ENCODE peak calls at places on chromosomes 1 and 21, in nine cellular contexts. One of them, this sample, is unnamed.

GRCh38 chr21:42109473-42109872 is 38.4 kb downstream of the UMODL1 start:
- DNase-seq in stimulated activated CD8-positive, alpha-beta memory T cell treated with anti-CD3 and anti-CD28 coated beads, Interleukin-7, amount 100 ng/mL, for 1 hour: no peak
- DNase-seq in natural killer cell: no peak
- DNase-seq in cerebellum: no peak
- DNase-seq in breast epithelium: no peak
- DNase-seq in M059J: no peak
- DNase-seq in T-helper 2 cell: no peak
- DNase-seq in anterior cingulate cortex: no peak
- DNase-seq in HEK293T: no peak
- DNase-seq in this sample: no peak

GRCh38 chr1:41383094-41383852 is 22.0 kb downstream of the FOXO6 start:
- DNase-seq in stimulated activated CD8-positive, alpha-beta memory T cell treated with anti-CD3 and anti-CD28 coated beads, Interleukin-7, amount 100 ng/mL, for 1 hour: no peak
- DNase-seq in natural killer cell: no peak
- DNase-seq in cerebellum: no peak
- DNase-seq in breast epithelium: no peak
- DNase-seq in M059J: no peak
- DNase-seq in T-helper 2 cell: peak; percentile 44
- DNase-seq in anterior cingulate cortex: no peak
- DNase-seq in HEK293T: no peak
- DNase-seq in this sample: no peak

GRCh38 chr21:31837613-31838390 is 35.0 kb upstream of the HUNK start:
- DNase-seq in stimulated activated CD8-positive, alpha-beta memory T cell treated with anti-CD3 and anti-CD28 coated beads, Interleukin-7, amount 100 ng/mL, for 1 hour: no peak
- DNase-seq in natural killer cell: no peak
- DNase-seq in cerebellum: no peak
- DNase-seq in breast epithelium: no peak
- DNase-seq in M059J: no peak
- DNase-seq in T-helper 2 cell: no peak
- DNase-seq in anterior cingulate cortex: no peak
- DNase-seq in HEK293T: no peak
- DNase-seq in this sample: no peak

GRCh38 chr21:45886610-45887026 is 95.0 kb upstream of the COL6A1 start:
- DNase-seq in stimulated activated CD8-positive, alpha-beta memory T cell treated with anti-CD3 and anti-CD28 coated beads, Interleukin-7, amount 100 ng/mL, for 1 hour: no peak
- DNase-seq in natural killer cell: no peak
- DNase-seq in cerebellum: no peak
- DNase-seq in breast epithelium: no peak
- DNase-seq in M059J: no peak
- DNase-seq in T-helper 2 cell: no peak
- DNase-seq in anterior cingulate cortex: no peak
- DNase-seq in HEK293T: no peak
- DNase-seq in this sample: peak; percentile 39

GRCh38 chr1:199168895-199169294 is 530.1 kb downstream of the PTPRC start:
- DNase-seq in stimulated activated CD8-positive, alpha-beta memory T cell treated with anti-CD3 and anti-CD28 coated beads, Interleukin-7, amount 100 ng/mL, for 1 hour: no peak
- DNase-seq in natural killer cell: no peak
- DNase-seq in cerebellum: no peak
- DNase-seq in breast epithelium: no peak
- DNase-seq in M059J: no peak
- DNase-seq in T-helper 2 cell: peak; percentile 51
- DNase-seq in anterior cingulate cortex: no peak
- DNase-seq in HEK293T: no peak
- DNase-seq in this sample: no peak

GRCh38 chr1:93306920-93307319 is 38.8 kb upstream of the DR1 start:
- DNase-seq in stimulated activated CD8-positive, alpha-beta memory T cell treated with anti-CD3 and anti-CD28 coated beads, Interleukin-7, amount 100 ng/mL, for 1 hour: no peak
- DNase-seq in natural killer cell: no peak
- DNase-seq in cerebellum: no peak
- DNase-seq in breast epithelium: no peak
- DNase-seq in M059J: no peak
- DNase-seq in T-helper 2 cell: no peak
- DNase-seq in anterior cingulate cortex: no peak
- DNase-seq in HEK293T: no peak
- DNase-seq in this sample: no peak

GRCh38 chr1:219179293-219179692 is 5.6 kb downstream of the LYPLAL1 start:
- DNase-seq in stimulated activated CD8-positive, alpha-beta memory T cell treated with anti-CD3 and anti-CD28 coated beads, Interleukin-7, amount 100 ng/mL, for 1 hour: no peak
- DNase-seq in natural killer cell: no peak
- DNase-seq in cerebellum: no peak
- DNase-seq in breast epithelium: no peak
- DNase-seq in M059J: no peak
- DNase-seq in T-helper 2 cell: no peak
- DNase-seq in anterior cingulate cortex: no peak
- DNase-seq in HEK293T: no peak
- DNase-seq in this sample: no peak

GRCh38 chr1:83090195-83090594 is 908.7 kb downstream of the TTLL7 start:
- DNase-seq in stimulated activated CD8-positive, alpha-beta memory T cell treated with anti-CD3 and anti-CD28 coated beads, Interleukin-7, amount 100 ng/mL, for 1 hour: no peak
- DNase-seq in natural killer cell: no peak
- DNase-seq in cerebellum: no peak
- DNase-seq in breast epithelium: no peak
- DNase-seq in M059J: peak; percentile 28
- DNase-seq in T-helper 2 cell: no peak
- DNase-seq in anterior cingulate cortex: no peak
- DNase-seq in HEK293T: no peak
- DNase-seq in this sample: no peak

GRCh38 chr1:111471012-111471411 is 2.8 kb upstream of the C1orf162 start:
- DNase-seq in stimulated activated CD8-positive, alpha-beta memory T cell treated with anti-CD3 and anti-CD28 coated beads, Interleukin-7, amount 100 ng/mL, for 1 hour: peak; percentile 35
- DNase-seq in natural killer cell: peak; percentile 50
- DNase-seq in cerebellum: no peak
- DNase-seq in breast epithelium: no peak
- DNase-seq in M059J: no peak
- DNase-seq in T-helper 2 cell: peak; percentile 98
- DNase-seq in anterior cingulate cortex: no peak
- DNase-seq in HEK293T: no peak
- DNase-seq in this sample: peak; percentile 29

GRCh38 chr1:92587445-92587844 is 100.7 kb upstream of the GFI1 start:
- DNase-seq in stimulated activated CD8-positive, alpha-beta memory T cell treated with anti-CD3 and anti-CD28 coated beads, Interleukin-7, amount 100 ng/mL, for 1 hour: no peak
- DNase-seq in natural killer cell: no peak
- DNase-seq in cerebellum: no peak
- DNase-seq in breast epithelium: no peak
- DNase-seq in M059J: no peak
- DNase-seq in T-helper 2 cell: peak; percentile 49
- DNase-seq in anterior cingulate cortex: no peak
- DNase-seq in HEK293T: no peak
- DNase-seq in this sample: no peak

GRCh38 chr1:3173113-3173745 is 104.2 kb downstream of the PRDM16 start:
- DNase-seq in stimulated activated CD8-positive, alpha-beta memory T cell treated with anti-CD3 and anti-CD28 coated beads, Interleukin-7, amount 100 ng/mL, for 1 hour: no peak
- DNase-seq in natural killer cell: no peak
- DNase-seq in cerebellum: no peak
- DNase-seq in breast epithelium: no peak
- DNase-seq in M059J: no peak
- DNase-seq in T-helper 2 cell: no peak
- DNase-seq in anterior cingulate cortex: no peak
- DNase-seq in HEK293T: no peak
- DNase-seq in this sample: no peak

GRCh38 chr1:199422206-199422605 is 605.3 kb upstream of the NR5A2 start:
- DNase-seq in stimulated activated CD8-positive, alpha-beta memory T cell treated with anti-CD3 and anti-CD28 coated beads, Interleukin-7, amount 100 ng/mL, for 1 hour: no peak
- DNase-seq in natural killer cell: no peak
- DNase-seq in cerebellum: no peak
- DNase-seq in breast epithelium: no peak
- DNase-seq in M059J: peak; percentile 73
- DNase-seq in T-helper 2 cell: no peak
- DNase-seq in anterior cingulate cortex: no peak
- DNase-seq in HEK293T: peak; percentile 18
- DNase-seq in this sample: no peak

GRCh38 chr1:6010554-6010953 is 18.3 kb upstream of the NPHP4 start:
- DNase-seq in stimulated activated CD8-positive, alpha-beta memory T cell treated with anti-CD3 and anti-CD28 coated beads, Interleukin-7, amount 100 ng/mL, for 1 hour: no peak
- DNase-seq in natural killer cell: no peak
- DNase-seq in cerebellum: no peak
- DNase-seq in breast epithelium: no peak
- DNase-seq in M059J: no peak
- DNase-seq in T-helper 2 cell: no peak
- DNase-seq in anterior cingulate cortex: no peak
- DNase-seq in HEK293T: no peak
- DNase-seq in this sample: peak; percentile 4

GRCh38 chr21:42650441-42651421 is 2.7 kb upstream of the PDE9A start:
- DNase-seq in stimulated activated CD8-positive, alpha-beta memory T cell treated with anti-CD3 and anti-CD28 coated beads, Interleukin-7, amount 100 ng/mL, for 1 hour: no peak
- DNase-seq in natural killer cell: no peak
- DNase-seq in cerebellum: no peak
- DNase-seq in breast epithelium: no peak
- DNase-seq in M059J: no peak
- DNase-seq in T-helper 2 cell: no peak
- DNase-seq in anterior cingulate cortex: no peak
- DNase-seq in HEK293T: no peak
- DNase-seq in this sample: peak; percentile 6

GRCh38 chr1:93437976-93438605 is 9.8 kb upstream of the FNBP1L start:
- DNase-seq in stimulated activated CD8-positive, alpha-beta memory T cell treated with anti-CD3 and anti-CD28 coated beads, Interleukin-7, amount 100 ng/mL, for 1 hour: no peak
- DNase-seq in natural killer cell: no peak
- DNase-seq in cerebellum: peak; percentile 62
- DNase-seq in breast epithelium: no peak
- DNase-seq in M059J: peak; percentile 65
- DNase-seq in T-helper 2 cell: peak; percentile 56
- DNase-seq in anterior cingulate cortex: no peak
- DNase-seq in HEK293T: peak; percentile 56
- DNase-seq in this sample: no peak

GRCh38 chr1:161185282-161185682 is 8.0 kb upstream of the B4GALT3 start:
- DNase-seq in stimulated activated CD8-positive, alpha-beta memory T cell treated with anti-CD3 and anti-CD28 coated beads, Interleukin-7, amount 100 ng/mL, for 1 hour: peak; percentile 44
- DNase-seq in natural killer cell: peak; percentile 60
- DNase-seq in cerebellum: peak; percentile 82
- DNase-seq in breast epithelium: no peak
- DNase-seq in M059J: peak; percentile 48
- DNase-seq in T-helper 2 cell: peak; percentile 96
- DNase-seq in anterior cingulate cortex: peak; percentile 43
- DNase-seq in HEK293T: no peak
- DNase-seq in this sample: peak; percentile 77

GRCh38 chr1:21539933-21540332 is 30.7 kb downstream of the ALPL start:
- DNase-seq in stimulated activated CD8-positive, alpha-beta memory T cell treated with anti-CD3 and anti-CD28 coated beads, Interleukin-7, amount 100 ng/mL, for 1 hour: no peak
- DNase-seq in natural killer cell: no peak
- DNase-seq in cerebellum: peak; percentile 57
- DNase-seq in breast epithelium: peak; percentile 97
- DNase-seq in M059J: peak; percentile 35
- DNase-seq in T-helper 2 cell: peak; percentile 6
- DNase-seq in anterior cingulate cortex: no peak
- DNase-seq in HEK293T: peak; percentile 32
- DNase-seq in this sample: no peak

GRCh38 chr1:54404939-54405880 is 984 bp downstream of the SSBP3 start:
- DNase-seq in stimulated activated CD8-positive, alpha-beta memory T cell treated with anti-CD3 and anti-CD28 coated beads, Interleukin-7, amount 100 ng/mL, for 1 hour: no peak
- DNase-seq in natural killer cell: peak; percentile 27
- DNase-seq in cerebellum: peak; percentile 48
- DNase-seq in breast epithelium: no peak
- DNase-seq in M059J: peak; percentile 50
- DNase-seq in T-helper 2 cell: no peak
- DNase-seq in anterior cingulate cortex: no peak
- DNase-seq in HEK293T: no peak
- DNase-seq in this sample: peak; percentile 67

GRCh38 chr1:92975551-92976232 is 14.4 kb upstream of the DIPK1A start:
- DNase-seq in stimulated activated CD8-positive, alpha-beta memory T cell treated with anti-CD3 and anti-CD28 coated beads, Interleukin-7, amount 100 ng/mL, for 1 hour: no peak
- DNase-seq in natural killer cell: no peak
- DNase-seq in cerebellum: no peak
- DNase-seq in breast epithelium: no peak
- DNase-seq in M059J: no peak
- DNase-seq in T-helper 2 cell: peak; percentile 87
- DNase-seq in anterior cingulate cortex: peak; percentile 8
- DNase-seq in HEK293T: no peak
- DNase-seq in this sample: no peak

GRCh38 chr1:14924455-14925325 is 228.9 kb upstream of the TMEM51 start:
- DNase-seq in stimulated activated CD8-positive, alpha-beta memory T cell treated with anti-CD3 and anti-CD28 coated beads, Interleukin-7, amount 100 ng/mL, for 1 hour: no peak
- DNase-seq in natural killer cell: no peak
- DNase-seq in cerebellum: peak; percentile 81
- DNase-seq in breast epithelium: peak; percentile 63
- DNase-seq in M059J: peak; percentile 58
- DNase-seq in T-helper 2 cell: peak; percentile 16
- DNase-seq in anterior cingulate cortex: peak; percentile 36
- DNase-seq in HEK293T: peak; percentile 60
- DNase-seq in this sample: peak; percentile 65

GRCh38 chr1:155709391-155709790 is 20.5 kb downstream of the DAP3 start:
- DNase-seq in stimulated activated CD8-positive, alpha-beta memory T cell treated with anti-CD3 and anti-CD28 coated beads, Interleukin-7, amount 100 ng/mL, for 1 hour: no peak
- DNase-seq in natural killer cell: no peak
- DNase-seq in cerebellum: no peak
- DNase-seq in breast epithelium: no peak
- DNase-seq in M059J: no peak
- DNase-seq in T-helper 2 cell: no peak
- DNase-seq in anterior cingulate cortex: no peak
- DNase-seq in HEK293T: no peak
- DNase-seq in this sample: no peak

GRCh38 chr1:173427146-173428054 is 49.7 kb upstream of the PRDX6 start:
- DNase-seq in stimulated activated CD8-positive, alpha-beta memory T cell treated with anti-CD3 and anti-CD28 coated beads, Interleukin-7, amount 100 ng/mL, for 1 hour: no peak
- DNase-seq in natural killer cell: no peak
- DNase-seq in cerebellum: no peak
- DNase-seq in breast epithelium: no peak
- DNase-seq in M059J: no peak
- DNase-seq in T-helper 2 cell: no peak
- DNase-seq in anterior cingulate cortex: no peak
- DNase-seq in HEK293T: no peak
- DNase-seq in this sample: no peak

GRCh38 chr1:151510020-151510405 is 1.2 kb upstream of the CGN start:
- DNase-seq in stimulated activated CD8-positive, alpha-beta memory T cell treated with anti-CD3 and anti-CD28 coated beads, Interleukin-7, amount 100 ng/mL, for 1 hour: no peak
- DNase-seq in natural killer cell: no peak
- DNase-seq in cerebellum: no peak
- DNase-seq in breast epithelium: no peak
- DNase-seq in M059J: no peak
- DNase-seq in T-helper 2 cell: no peak
- DNase-seq in anterior cingulate cortex: no peak
- DNase-seq in HEK293T: no peak
- DNase-seq in this sample: no peak

GRCh38 chr1:37498872-37499617 is 15.5 kb downstream of the MEAF6 start:
- DNase-seq in stimulated activated CD8-positive, alpha-beta memory T cell treated with anti-CD3 and anti-CD28 coated beads, Interleukin-7, amount 100 ng/mL, for 1 hour: no peak
- DNase-seq in natural killer cell: no peak
- DNase-seq in cerebellum: peak; percentile 68
- DNase-seq in breast epithelium: no peak
- DNase-seq in M059J: peak; percentile 88
- DNase-seq in T-helper 2 cell: no peak
- DNase-seq in anterior cingulate cortex: no peak
- DNase-seq in HEK293T: no peak
- DNase-seq in this sample: no peak

GRCh38 chr1:41678141-41678878 is 193.8 kb upstream of the EDN2 start:
- DNase-seq in stimulated activated CD8-positive, alpha-beta memory T cell treated with anti-CD3 and anti-CD28 coated beads, Interleukin-7, amount 100 ng/mL, for 1 hour: no peak
- DNase-seq in natural killer cell: no peak
- DNase-seq in cerebellum: no peak
- DNase-seq in breast epithelium: peak; percentile 76
- DNase-seq in M059J: peak; percentile 67
- DNase-seq in T-helper 2 cell: peak; percentile 61
- DNase-seq in anterior cingulate cortex: no peak
- DNase-seq in HEK293T: no peak
- DNase-seq in this sample: peak; percentile 89

GRCh38 chr21:44898851-44899767 is 21.6 kb downstream of the ITGB2 start:
- DNase-seq in stimulated activated CD8-positive, alpha-beta memory T cell treated with anti-CD3 and anti-CD28 coated beads, Interleukin-7, amount 100 ng/mL, for 1 hour: no peak
- DNase-seq in natural killer cell: no peak
- DNase-seq in cerebellum: no peak
- DNase-seq in breast epithelium: no peak
- DNase-seq in M059J: no peak
- DNase-seq in T-helper 2 cell: no peak
- DNase-seq in anterior cingulate cortex: no peak
- DNase-seq in HEK293T: no peak
- DNase-seq in this sample: no peak

GRCh38 chr1:98058676-98059075 is 137.8 kb upstream of the DPYD start:
- DNase-seq in stimulated activated CD8-positive, alpha-beta memory T cell treated with anti-CD3 and anti-CD28 coated beads, Interleukin-7, amount 100 ng/mL, for 1 hour: no peak
- DNase-seq in natural killer cell: no peak
- DNase-seq in cerebellum: no peak
- DNase-seq in breast epithelium: no peak
- DNase-seq in M059J: no peak
- DNase-seq in T-helper 2 cell: no peak
- DNase-seq in anterior cingulate cortex: no peak
- DNase-seq in HEK293T: no peak
- DNase-seq in this sample: no peak

GRCh38 chr1:207500306-207500705 is 4.3 kb downstream of the CR1 start:
- DNase-seq in stimulated activated CD8-positive, alpha-beta memory T cell treated with anti-CD3 and anti-CD28 coated beads, Interleukin-7, amount 100 ng/mL, for 1 hour: no peak
- DNase-seq in natural killer cell: no peak
- DNase-seq in cerebellum: no peak
- DNase-seq in breast epithelium: no peak
- DNase-seq in M059J: no peak
- DNase-seq in T-helper 2 cell: peak; percentile 3
- DNase-seq in anterior cingulate cortex: no peak
- DNase-seq in HEK293T: no peak
- DNase-seq in this sample: no peak

GRCh38 chr1:97632075-97632474 is 288.8 kb downstream of the DPYD start:
- DNase-seq in stimulated activated CD8-positive, alpha-beta memory T cell treated with anti-CD3 and anti-CD28 coated beads, Interleukin-7, amount 100 ng/mL, for 1 hour: no peak
- DNase-seq in natural killer cell: no peak
- DNase-seq in cerebellum: no peak
- DNase-seq in breast epithelium: no peak
- DNase-seq in M059J: peak; percentile 58
- DNase-seq in T-helper 2 cell: no peak
- DNase-seq in anterior cingulate cortex: no peak
- DNase-seq in HEK293T: peak; percentile 53
- DNase-seq in this sample: no peak

GRCh38 chr1:56547977-56548376 is 31.4 kb downstream of the PLPP3 start:
- DNase-seq in stimulated activated CD8-positive, alpha-beta memory T cell treated with anti-CD3 and anti-CD28 coated beads, Interleukin-7, amount 100 ng/mL, for 1 hour: no peak
- DNase-seq in natural killer cell: no peak
- DNase-seq in cerebellum: no peak
- DNase-seq in breast epithelium: peak; percentile 70
- DNase-seq in M059J: no peak
- DNase-seq in T-helper 2 cell: no peak
- DNase-seq in anterior cingulate cortex: no peak
- DNase-seq in HEK293T: no peak
- DNase-seq in this sample: peak; percentile 72

GRCh38 chr1:110308247-110308646 is 30.9 kb upstream of the RBM15 start:
- DNase-seq in stimulated activated CD8-positive, alpha-beta memory T cell treated with anti-CD3 and anti-CD28 coated beads, Interleukin-7, amount 100 ng/mL, for 1 hour: no peak
- DNase-seq in natural killer cell: no peak
- DNase-seq in cerebellum: no peak
- DNase-seq in breast epithelium: no peak
- DNase-seq in M059J: peak; percentile 46
- DNase-seq in T-helper 2 cell: no peak
- DNase-seq in anterior cingulate cortex: no peak
- DNase-seq in HEK293T: no peak
- DNase-seq in this sample: no peak